ENCODE peak calls at places on chromosome 16, in five cellular contexts. W is pancreas, G is uterus, Q is sigmoid colon, F is cardiac muscle cell. A is an unnamed sample.

GRCh38 chr16:882256-882655 is 81.7 kb upstream of the GNG13 start:
- DNase-seq in W (no peak), G (no peak), Q (peak; percentile 40), F (no peak), A (no peak)

GRCh38 chr16:1781758-1782407 is 488 bp downstream of the SPSB3 start:
- DNase-seq in W (peak; percentile 57), G (peak; percentile 33), Q (no peak), F (peak; percentile 37), A (peak; percentile 81)

GRCh38 chr16:1089822-1090619 is 6.0 kb downstream of the C1QTNF8 start:
- DNase-seq in W (peak; percentile 56), G (peak; percentile 42), Q (no peak), F (no peak), A (peak; percentile 94)

GRCh38 chr16:29775742-29776408 is 2.2 kb upstream of the ZG16 start:
- DNase-seq in W (no peak), G (no peak), Q (no peak), F (no peak), A (no peak)

GRCh38 chr16:86082400-86083030 is 183.6 kb downstream of the IRF8 start:
- DNase-seq in W (no peak), G (no peak), Q (peak; percentile 53), F (no peak), A (peak; percentile 32)

GRCh38 chr16:26195225-26195624 is 503.5 kb downstream of the HS3ST4 start:
- DNase-seq in W (no peak), G (no peak), Q (no peak), F (no peak), A (no peak)

GRCh38 chr16:30963925-30964511 is 6.5 kb downstream of the SETD1A start:
- DNase-seq in W (no peak), G (no peak), Q (no peak), F (no peak), A (no peak)

GRCh38 chr16:67649494-67649931 is 4.6 kb downstream of the CARMIL2 start:
- DNase-seq in W (no peak), G (no peak), Q (no peak), F (no peak), A (peak; percentile 78)

GRCh38 chr16:48687421-48688038 is 77.5 kb upstream of the N4BP1 start:
- DNase-seq in W (peak; percentile 50), G (peak; percentile 27), Q (no peak), F (peak; percentile 82), A (no peak)

GRCh38 chr16:89805136-89805905 is 11.1 kb downstream of the FANCA start:
- DNase-seq in W (no peak), G (no peak), Q (no peak), F (no peak), A (no peak)

GRCh38 chr16:25148568-25149215 is 37.1 kb downstream of the LCMT1 start:
- DNase-seq in W (no peak), G (no peak), Q (no peak), F (peak; percentile 22), A (no peak)

GRCh38 chr16:19518423-19518822 is 3.5 kb downstream of the GDE1 start:
- DNase-seq in W (no peak), G (no peak), Q (no peak), F (no peak), A (no peak)

GRCh38 chr16:86030116-86030515 is 131.2 kb downstream of the IRF8 start:
- DNase-seq in W (no peak), G (no peak), Q (peak; percentile 42), F (no peak), A (no peak)

GRCh38 chr16:68732068-68732680 is 4.9 kb upstream of the CDH1 start:
- DNase-seq in W (peak; percentile 88), G (no peak), Q (no peak), F (peak; percentile 48), A (peak; percentile 87)

GRCh38 chr16:10688291-10688690 is 6.4 kb downstream of the TEKT5 start:
- DNase-seq in W (peak; percentile 19), G (no peak), Q (no peak), F (no peak), A (no peak)

GRCh38 chr16:12685806-12686205 is 117.9 kb downstream of the CPPED1 start:
- DNase-seq in W (no peak), G (no peak), Q (no peak), F (no peak), A (no peak)

GRCh38 chr16:586645-587590 is 2.9 kb upstream of the RAB40C start:
- DNase-seq in W (peak; percentile 61), G (peak; percentile 38), Q (no peak), F (no peak), A (no peak)

GRCh38 chr16:24734382-24734781 is 4.9 kb downstream of the TNRC6A start:
- DNase-seq in W (no peak), G (no peak), Q (no peak), F (no peak), A (no peak)

GRCh38 chr16:85167589-85168537 is 55.6 kb upstream of the CIBAR2 start:
- DNase-seq in W (no peak), G (no peak), Q (no peak), F (no peak), A (peak; percentile 60)

GRCh38 chr16:81314603-81315270 is at the start of gene GAN:
- DNase-seq in W (peak; percentile 94), G (peak; percentile 94), Q (peak; percentile 98), F (peak; percentile 97), A (peak; percentile 98)

GRCh38 chr16:21300309-21301167 is 22.4 kb upstream of the CRYM start:
- DNase-seq in W (peak; percentile 98), G (peak; percentile 95), Q (peak; percentile 98), F (peak; percentile 94), A (peak; percentile 91)

GRCh38 chr16:72836985-72837384 is 210.9 kb downstream of the ZFHX3 start:
- DNase-seq in W (no peak), G (no peak), Q (no peak), F (no peak), A (no peak)
- TF ChIP-seq CTCF in W (no peak), G (no peak), Q (no peak), F (peak; percentile 7), A (no peak)

GRCh38 chr16:22618842-22619241 is 108.2 kb downstream of the NPIPB5 start:
- DNase-seq in W (no peak), G (no peak), Q (no peak), F (no peak), A (no peak)

GRCh38 chr16:22614271-22614947 is 103.7 kb downstream of the NPIPB5 start:
- DNase-seq in W (peak; percentile 84), G (no peak), Q (no peak), F (no peak), A (no peak)
- TF ChIP-seq CTCF in W (no peak), G (no peak), Q (no peak), F (no peak), A (no peak)

DNA sequence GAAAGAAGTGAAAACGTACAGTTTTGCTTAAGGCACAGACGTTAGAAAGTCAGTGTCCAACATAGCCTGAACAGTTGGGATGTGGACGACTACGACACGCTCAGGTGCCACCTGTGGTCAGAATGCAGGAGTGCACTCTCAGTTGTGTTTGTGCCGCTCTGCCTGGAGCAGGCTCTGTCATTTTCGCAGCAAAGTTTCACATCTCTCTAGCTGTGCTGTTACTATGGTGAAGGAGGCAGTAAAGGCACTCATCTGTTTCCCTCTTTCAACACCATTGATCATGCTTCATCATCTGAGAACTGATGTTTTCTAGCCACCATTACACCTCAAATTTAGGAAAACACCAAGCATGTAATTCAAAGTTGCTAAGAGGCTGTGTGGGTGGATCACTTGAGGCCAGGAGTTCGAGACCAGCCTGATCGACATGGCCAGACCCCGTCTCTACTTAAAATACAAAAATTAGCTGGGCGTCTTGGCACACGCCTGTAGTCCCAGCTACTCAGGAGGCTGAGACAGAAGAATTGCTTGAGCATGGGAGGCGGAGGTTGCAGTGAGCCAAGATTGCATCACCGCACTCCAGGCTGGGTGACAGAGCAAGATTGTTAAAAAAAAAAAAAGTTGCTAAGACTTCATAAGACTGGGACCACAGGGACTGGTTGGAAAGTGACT is 44.9 kb upstream of the DNAJA2 start:
- DNase-seq in W (peak; percentile 58), G (no peak), Q (no peak), F (peak; percentile 43), A (no peak)
- TF ChIP-seq CTCF in W (peak; percentile 45), G (no peak), Q (no peak), F (peak; percentile 27), A (peak; percentile 47)

GRCh38 chr16:55452996-55453395 is 26.0 kb upstream of the MMP2 start:
- DNase-seq in W (no peak), G (no peak), Q (no peak), F (no peak), A (no peak)
- TF ChIP-seq CTCF in W (no peak), G (no peak), Q (no peak), F (no peak), A (no peak)

GRCh38 chr16:71555230-71555891 is 21.5 kb downstream of the TAT start:
- DNase-seq in W (no peak), G (no peak), Q (no peak), F (no peak), A (no peak)

GRCh38 chr16:71557299-71557698 is 19.6 kb downstream of the TAT start:
- DNase-seq in W (no peak), G (no peak), Q (no peak), F (no peak), A (no peak)

GRCh38 chr16:71557954-71558582 is 18.8 kb downstream of the TAT start:
- DNase-seq in W (no peak), G (no peak), Q (no peak), F (no peak), A (no peak)

GRCh38 chr16:71547168-71547567 is 20.9 kb downstream of the CHST4 start:
- DNase-seq in W (no peak), G (no peak), Q (no peak), F (no peak), A (no peak)

DNA sequence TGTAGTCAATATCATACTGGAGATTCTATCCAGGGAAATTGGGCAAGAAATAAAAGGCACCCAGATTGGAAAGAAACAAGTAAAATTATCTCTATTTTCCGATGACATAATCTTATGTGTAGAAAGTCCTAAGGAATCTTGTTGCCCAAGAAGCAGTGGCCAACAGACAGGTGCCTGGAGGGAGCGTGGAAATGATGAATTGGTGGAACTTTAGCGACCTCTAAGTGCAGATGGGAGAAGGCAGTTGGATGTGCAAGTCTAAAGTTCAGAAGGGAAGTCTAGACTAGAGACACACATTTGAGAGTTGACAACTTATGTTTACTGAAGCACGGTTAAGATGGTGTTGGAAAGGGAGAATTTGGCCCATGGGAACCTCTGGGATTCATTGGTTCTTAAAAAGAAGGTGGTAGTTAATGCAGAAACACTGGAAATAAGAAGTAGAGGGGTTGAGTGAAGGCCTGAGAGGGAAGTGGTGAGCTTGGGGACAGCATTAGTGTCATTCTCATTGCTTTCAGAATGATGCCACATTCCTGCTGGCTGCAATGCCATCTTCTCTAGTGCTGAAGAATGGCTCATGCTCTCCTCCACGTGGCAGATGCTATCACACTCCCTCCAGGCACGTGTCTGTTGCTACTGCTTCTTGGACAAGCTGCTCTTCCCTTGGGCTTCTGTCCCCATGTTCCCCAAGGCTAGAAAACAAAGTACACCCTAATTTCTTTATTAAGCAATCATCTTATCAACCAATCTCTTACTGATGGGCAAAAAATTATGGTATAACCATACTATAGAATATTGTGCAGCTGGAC is 24.0 kb downstream of the TAT start:
- DNase-seq in W (no peak), G (no peak), Q (no peak), F (no peak), A (no peak)
- TF ChIP-seq CTCF in W (no peak), G (no peak), Q (no peak), F (peak; percentile 17), A (no peak)

GRCh38 chr16:27242868-27243590 is 25.5 kb downstream of the NSMCE1 start:
- DNase-seq in W (no peak), G (peak; percentile 42), Q (peak; percentile 73), F (peak; percentile 61), A (peak; percentile 77)
- TF ChIP-seq CTCF in W (no peak), G (no peak), Q (peak; percentile 16), F (peak; percentile 2), A (no peak)